ENCODE peak calls at places on chromosome 1, in four cellular contexts. X, M, L and S are unnamed samples.

GRCh38 chr1:153341431-153341934 is 7.2 kb downstream of the PGLYRP4 start:
- DNase-seq in L (no peak), X (no peak), M (no peak), S (no peak)

GRCh38 chr1:11654571-11655262 is at the start of gene FBXO44:
- DNase-seq in M (no peak), X (no peak), L (peak), S (no peak)

GRCh38 chr1:42939216-42939615 is 19.5 kb downstream of the SLC2A1 start:
- DNase-seq in M (no peak), X (no peak), L (no peak), S (no peak)

GRCh38 chr1:5734996-5735395 is 257.2 kb downstream of the NPHP4 start:
- DNase-seq in M (no peak), X (no peak), L (no peak), S (no peak)

GRCh38 chr1:224619209-224619608 is 3.1 kb downstream of the CNIH3 start:
- DNase-seq in X (no peak), M (no peak), L (no peak), S (no peak)

GRCh38 chr1:92326681-92327080 is 27.8 kb downstream of the RPAP2 start:
- DNase-seq in M (no peak), L (no peak), X (no peak), S (no peak)

GRCh38 chr1:46549697-46550681 is 1.5 kb downstream of the KNCN start:
- DNase-seq in L (no peak), M (no peak), X (peak), S (peak)

GRCh38 chr1:6785721-6786505 is 659 bp downstream of the CAMTA1 start:
- DNase-seq in X (peak), L (peak), M (no peak), S (peak)

GRCh38 chr1:109923131-109923945 is 12.7 kb downstream of the CSF1 start:
- DNase-seq in L (peak), X (no peak), M (no peak), S (no peak)

GRCh38 chr1:201401700-201402099 is 2.6 kb upstream of the LAD1 start:
- DNase-seq in L (no peak), X (no peak), M (no peak), S (no peak)

GRCh38 chr1:157154940-157155514 is 16.8 kb upstream of the ETV3 start:
- DNase-seq in X (peak), M (no peak), L (peak), S (peak)

DNA sequence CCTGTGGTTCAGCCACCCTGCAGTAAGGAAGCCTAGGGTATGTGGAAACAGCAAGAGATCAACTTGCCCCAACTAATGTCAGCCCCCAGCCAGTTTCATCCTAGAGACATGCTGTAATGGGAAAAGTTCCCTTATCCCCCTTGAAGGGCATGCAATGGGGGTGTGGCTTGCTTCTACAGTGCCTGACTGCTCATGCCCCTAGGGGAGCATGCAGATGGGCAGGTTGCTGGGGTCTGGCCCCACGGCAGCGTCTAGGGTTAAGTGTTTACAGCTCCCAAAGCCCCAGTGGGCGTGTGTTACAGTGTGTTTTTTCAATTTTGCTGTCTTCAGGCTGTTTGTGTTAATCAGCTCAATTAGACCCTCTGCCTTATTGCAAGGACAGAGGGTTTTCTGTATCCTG is 1105.9 kb downstream of the AMY1C start:
- DNase-seq in M (no peak), L (no peak), X (no peak), S (no peak)
- TF ChIP-seq ELK1 in M (no peak), L (no peak), X (no peak), S (no peak)

DNA sequence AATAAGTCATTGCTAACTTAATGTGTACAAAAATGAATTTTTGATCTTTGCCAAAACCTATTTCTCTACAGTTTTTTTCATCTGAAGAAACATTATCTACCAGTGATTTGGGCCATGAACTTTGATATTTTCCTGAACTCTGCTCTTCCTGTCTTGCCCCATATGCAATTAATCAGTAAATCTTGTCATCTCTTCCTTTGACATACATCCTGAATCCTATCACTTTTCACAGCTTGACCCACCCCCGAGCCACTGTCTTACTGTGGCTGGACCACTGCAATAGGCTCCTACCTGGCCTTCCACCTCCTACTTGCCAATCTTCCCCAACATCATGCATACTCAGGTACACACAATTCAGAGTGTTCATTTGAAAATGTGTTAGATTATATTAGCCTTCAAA is 46.4 kb downstream of the RGS13 start:
- DNase-seq in M (no peak), X (no peak), L (no peak), S (no peak)
- TF ChIP-seq ELK1 in M (no peak), X (no peak), L (no peak), S (no peak)

DNA sequence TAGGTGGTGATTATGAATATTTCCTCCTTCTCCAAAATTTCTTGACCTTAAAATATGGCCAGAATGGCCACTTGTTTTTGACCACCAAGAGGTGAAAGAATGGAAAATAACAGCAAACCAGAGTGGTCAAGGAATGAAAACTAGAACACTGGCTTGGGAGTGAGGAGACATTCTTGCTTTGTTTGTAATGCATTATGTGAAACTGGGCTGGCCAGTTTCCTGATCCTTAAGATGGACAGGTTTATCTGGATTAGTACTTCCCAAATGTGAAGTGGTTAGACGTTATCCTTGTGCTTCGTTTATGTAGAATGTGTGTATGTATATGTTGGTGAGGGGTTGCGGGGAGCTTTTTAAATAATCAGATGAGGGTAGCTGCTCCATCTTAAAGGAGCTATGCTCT is 12.8 kb downstream of the PLA2G4A start:
- DNase-seq in X (peak), M (no peak), L (no peak), S (no peak)
- TF ChIP-seq ELK1 in X (no peak), M (no peak), L (no peak), S (no peak)

GRCh38 chr1:241356519-241357365 is at the start of gene RGS7:
- DNase-seq in X (peak), L (no peak), M (no peak), S (peak)
- TF ChIP-seq ELK1 in X (no peak), L (no peak), M (no peak), S (no peak)

DNA sequence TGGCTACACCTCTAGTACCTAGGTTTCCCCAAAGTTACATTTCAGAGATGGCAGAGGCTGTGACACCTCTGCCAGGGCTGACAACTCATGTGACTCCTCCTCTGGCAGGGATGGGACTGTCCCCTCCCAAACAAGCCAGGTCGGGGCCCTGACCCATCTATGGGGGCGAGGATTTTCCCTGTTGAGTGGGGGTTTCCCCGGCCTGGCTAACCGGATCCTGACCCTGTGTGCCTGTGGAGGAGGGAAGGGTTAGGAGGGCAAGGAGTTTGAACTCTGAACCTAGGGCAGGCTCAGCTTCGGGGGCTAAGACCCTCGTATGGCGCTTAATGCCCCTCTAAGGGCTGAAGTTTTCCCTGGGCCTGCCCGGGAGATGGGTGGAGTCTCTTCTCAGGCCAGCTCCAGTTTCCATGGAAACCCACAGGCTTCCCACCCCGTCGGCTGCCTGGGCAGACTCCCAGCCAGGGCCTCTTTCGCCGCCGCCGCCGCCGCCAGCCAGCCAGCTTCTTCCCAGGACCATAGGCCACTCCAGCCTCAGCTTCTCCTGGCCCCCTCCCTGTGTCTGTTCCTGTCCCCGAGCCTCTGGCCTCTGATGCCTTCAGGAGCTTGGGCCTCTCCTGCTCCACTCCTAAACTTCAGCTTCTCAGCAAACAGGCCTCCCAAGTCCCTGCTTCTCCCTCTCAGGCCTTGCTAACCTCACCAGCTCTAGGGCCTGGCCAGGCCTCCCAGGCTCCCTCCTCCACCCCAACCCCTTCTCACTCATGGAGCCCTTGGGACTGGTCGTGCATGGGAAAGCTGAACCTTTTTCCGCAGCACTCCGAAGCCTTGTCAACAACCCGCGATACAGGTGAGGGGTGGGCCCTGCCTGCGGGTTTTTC is at the start of gene BTBD19:
- DNase-seq in M (no peak), X (peak), L (peak), S (no peak)
- TF ChIP-seq ELK1 in M (no peak), X (no peak), L (no peak), S (no peak)